ENCODE peak calls at places on chromosomes 6 and 20, in six cellular contexts. F, Y, E, T, V and A are unnamed samples. For H3K27me3, the result is how much of the 10 kb centered on the place peaks cover.

GRCh38 chr6:137097526-137097925 is 52.8 kb upstream of the IL20RA start:
- DNase-seq in F (no peak), Y (no peak), E (no peak), T (no peak), V (no peak), A (no peak)

GRCh38 chr6:52230685-52231084 is 13.6 kb downstream of the IL17F start:
- DNase-seq in F (no peak), Y (no peak), E (no peak), T (no peak), V (no peak), A (no peak)

GRCh38 chr6:163926642-163927041 is 512.1 kb downstream of the QKI start:
- DNase-seq in F (no peak), Y (no peak), E (peak), T (no peak), V (no peak), A (no peak)

GRCh38 chr6:3915076-3915791 is 66.1 kb downstream of the FAM50B start:
- DNase-seq in F (peak), Y (peak), E (no peak), T (no peak), V (no peak), A (peak)

GRCh38 chr6:273441-274111 is 18.7 kb upstream of the DUSP22 start:
- DNase-seq in F (no peak), Y (no peak), E (no peak), T (no peak), V (no peak), A (no peak)

GRCh38 chr6:100415780-100416179 is 48.9 kb downstream of the SIM1 start:
- DNase-seq in F (no peak), Y (no peak), E (no peak), T (no peak), V (no peak), A (no peak)

GRCh38 chr20:668050-668449 is 7.6 kb downstream of the SCRT2 start:
- DNase-seq in F (no peak), Y (no peak), E (no peak), T (no peak), V (no peak), A (no peak)

GRCh38 chr6:35426074-35426473 is 26.1 kb upstream of the FANCE start:
- DNase-seq in F (no peak), Y (no peak), E (no peak), T (no peak), V (no peak), A (no peak)

GRCh38 chr6:43798688-43799444 is 28.9 kb downstream of the VEGFA start:
- DNase-seq in F (peak), Y (peak), E (peak), T (no peak), V (peak), A (no peak)

GRCh38 chr20:64116016-64116415 is 8.7 kb upstream of the NPBWR2 start:
- DNase-seq in F (no peak), Y (peak), E (no peak), T (no peak), V (no peak), A (no peak)

GRCh38 chr6:158548418-158549161 is 11.3 kb upstream of the TMEM181 start:
- DNase-seq in F (no peak), Y (no peak), E (no peak), T (no peak), V (no peak), A (no peak)

GRCh38 chr20:40532103-40532502 is 156.9 kb downstream of the MAFB start:
- DNase-seq in F (peak), Y (no peak), E (no peak), T (no peak), V (peak), A (no peak)

GRCh38 chr6:27237089-27237723 is 10.3 kb upstream of the PRSS16 start:
- DNase-seq in F (no peak), Y (no peak), E (no peak), T (no peak), V (peak), A (peak)
- H3K4me3 ChIP-seq in F (no peak), Y (no peak), E (no peak), T (peak), V (peak), A (no peak)

DNA sequence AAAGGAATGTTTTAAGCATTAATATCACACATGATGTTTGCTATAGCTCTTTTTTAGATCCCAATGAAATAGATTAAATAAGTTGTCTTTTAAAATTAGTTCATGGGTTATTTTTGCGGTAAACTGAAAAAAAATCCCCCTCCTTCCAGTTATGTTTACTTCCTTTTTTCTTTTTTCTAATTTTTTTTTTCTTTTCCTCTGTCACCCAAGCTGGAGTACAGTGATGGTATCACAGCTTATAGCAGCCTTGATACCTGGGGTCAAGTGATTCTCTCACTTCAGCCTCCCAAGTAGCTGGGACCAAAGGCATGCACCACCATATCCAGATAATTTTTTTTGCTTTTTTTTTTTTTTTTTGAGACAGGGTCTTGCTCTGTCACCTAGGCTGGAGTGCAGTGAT is 17.8 kb upstream of the SCAF8 start:
- DNase-seq in F (no peak), Y (no peak), E (no peak), T (no peak), V (no peak), A (no peak)
- H3K27me3 ChIP-seq in F (under half), Y (under half), E (under half), T (under half), V (under half), A (under half)

DNA sequence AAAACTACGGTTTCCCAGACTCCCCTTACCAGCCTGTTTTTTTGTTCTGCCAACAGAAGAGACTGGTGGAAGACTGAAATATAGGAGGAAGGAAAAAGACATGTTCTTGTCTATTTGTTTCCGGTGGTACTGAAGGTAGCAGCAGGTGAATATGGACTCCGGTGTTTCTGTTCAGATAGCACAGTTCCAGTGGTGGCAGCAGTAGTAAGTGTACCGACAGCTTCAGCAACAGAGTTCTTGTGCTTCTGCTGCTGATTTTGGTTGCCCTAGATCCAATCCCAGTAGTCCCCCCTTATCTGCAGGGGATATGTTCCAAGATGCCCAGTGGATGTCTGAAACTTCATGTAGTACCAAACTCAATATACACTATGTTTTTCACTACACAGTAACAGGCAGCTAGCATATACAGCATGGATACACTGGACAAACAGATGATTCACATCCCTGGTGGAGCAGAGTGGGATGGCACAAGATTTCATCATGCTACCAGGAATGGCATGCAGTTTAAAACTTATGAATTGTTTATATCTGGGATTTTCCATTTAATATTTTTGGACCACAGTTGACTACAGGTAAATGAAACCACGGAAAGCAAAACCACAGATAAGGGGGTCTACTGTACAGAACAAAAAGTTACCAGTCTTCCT is 301.8 kb downstream of the BTBD9 start:
- DNase-seq in F (no peak), Y (no peak), E (no peak), T (peak), V (peak), A (no peak)
- H3K27ac ChIP-seq in F (no peak), Y (no peak), E (no peak), T (peak), V (no peak), A (no peak)

GRCh38 chr20:44207066-44207723 is 3.4 kb downstream of the OSER1 start:
- DNase-seq in F (no peak), Y (no peak), E (no peak), T (no peak), V (no peak), A (no peak)

GRCh38 chr20:44210422-44211176 is at the start of gene OSER1:
- DNase-seq in F (peak), Y (peak), E (peak), T (peak), V (peak), A (peak)

GRCh38 chr20:44208165-44208564 is 2.4 kb downstream of the OSER1 start:
- DNase-seq in F (no peak), Y (no peak), E (no peak), T (no peak), V (no peak), A (no peak)

GRCh38 chr20:44209691-44210421 is 715 bp downstream of the OSER1 start:
- DNase-seq in F (peak), Y (peak), E (no peak), T (no peak), V (peak), A (no peak)

GRCh38 chr20:44208770-44209169 is 1.8 kb downstream of the OSER1 start:
- DNase-seq in F (no peak), Y (no peak), E (no peak), T (no peak), V (no peak), A (no peak)
- H3K4me3 ChIP-seq in F (peak), Y (no peak), E (peak), T (peak), V (peak), A (peak)